ENCODE peak calls at places on chromosomes 4 and X, in five cellular contexts. O, V, S, U and I are unnamed samples.

GRCh38 chrX:134431894-134432293 is 28.1 kb upstream of the HPRT1 start:
- DNase-seq in O (no peak), V (no peak), S (no peak), U (no peak), I (no peak)

GRCh38 chr4:122334828-122335227 is 44.0 kb upstream of the ADAD1 start:
- DNase-seq in O (no peak), V (no peak), S (no peak), U (no peak), I (no peak)

GRCh38 chrX:118286066-118286758 is 59.7 kb upstream of the WDR44 start:
- DNase-seq in O (no peak), V (no peak), S (no peak), U (no peak), I (no peak)

GRCh38 chrX:49106930-49107329 is 16.6 kb downstream of the GPKOW start:
- DNase-seq in O (peak), V (no peak), S (peak), U (peak), I (no peak)

GRCh38 chr4:98467627-98468072 is 190.8 kb downstream of the TSPAN5 start:
- DNase-seq in O (peak), V (peak), S (peak), U (peak), I (peak)

GRCh38 chrX:2875798-2876399 is 47.2 kb downstream of the GYG2 start:
- DNase-seq in O (no peak), V (no peak), S (no peak), U (no peak), I (peak)

GRCh38 chr4:187209921-187210613 is 486.4 kb upstream of the FAT1 start:
- DNase-seq in O (no peak), V (no peak), S (no peak), U (no peak), I (no peak)

GRCh38 chr4:119632216-119632615 is 3.6 kb upstream of the PDE5A start:
- DNase-seq in O (no peak), V (no peak), S (no peak), U (no peak), I (no peak)

GRCh38 chr4:112057479-112057878 is 87.8 kb upstream of the FAM241A start:
- DNase-seq in O (no peak), V (no peak), S (no peak), U (no peak), I (no peak)

GRCh38 chr4:100278567-100278966 is 88.3 kb upstream of the DDIT4L start:
- DNase-seq in O (no peak), V (no peak), S (no peak), U (no peak), I (no peak)

GRCh38 chr4:81351653-81352455 is 119.9 kb downstream of the RASGEF1B start:
- DNase-seq in O (peak), V (peak), S (peak), U (peak), I (peak)

GRCh38 chrX:65674351-65674893 is 7.0 kb downstream of the MSN start:
- DNase-seq in O (no peak), V (no peak), S (no peak), U (no peak), I (peak)

GRCh38 chr4:40755609-40756008 is 5.9 kb downstream of the NSUN7 start:
- DNase-seq in O (no peak), V (no peak), S (no peak), U (no peak), I (no peak)

GRCh38 chrX:10401239-10401638 is 219.1 kb downstream of the MID1 start:
- DNase-seq in O (no peak), V (no peak), S (no peak), U (no peak), I (no peak)

GRCh38 chrX:7132335-7133035 is 15.0 kb upstream of the STS start:
- DNase-seq in O (peak), V (no peak), S (peak), U (peak), I (peak)

GRCh38 chr4:121783210-121783609 is 17.9 kb upstream of the EXOSC9 start:
- DNase-seq in O (no peak), V (no peak), S (no peak), U (no peak), I (no peak)